ENCODE peak calls at places on chromosomes 2 and 18, in ten cellular contexts. V is A549; R is NCI-H1092; W is mesenteric fat pad; Q is caudate nucleus; K is stimulated activated CD4-positive, alpha-beta T cell treated with anti-CD3 and anti-CD28 coated beads, Interleukin-4, amount 100 ng/mL, for 4 hours; T is Kasumi-1; I is CD4-positive, alpha-beta T cell; C is cardiac fibroblast; B is osteoblast. O is an unnamed sample.

GRCh38 chr2:174339971-174340399 is 5.2 kb downstream of the SP9 start:
- DNase-seq in V (peak; percentile 50), R (no peak), W (no peak), Q (no peak), K (no peak), T (peak; percentile 33), I (no peak), C (no peak), B (peak; percentile 73), O (no peak)

GRCh38 chr2:176283268-176283667 is 14.0 kb downstream of the MTX2 start:
- DNase-seq in V (no peak), R (no peak), W (no peak), Q (no peak), K (no peak), T (no peak), I (no peak), C (peak; percentile 78), B (no peak), O (no peak)

GRCh38 chr2:167289651-167290410 is 401.6 kb downstream of the XIRP2 start:
- DNase-seq in V (no peak), R (no peak), W (no peak), Q (no peak), K (no peak), T (peak; percentile 10), I (no peak), C (peak; percentile 56), B (no peak), O (no peak)

GRCh38 chr2:101655941-101656422 is 41.5 kb upstream of the MAP4K4 start:
- DNase-seq in V (no peak), R (no peak), W (no peak), Q (no peak), K (no peak), T (no peak), I (no peak), C (peak; percentile 50), B (peak; percentile 76), O (no peak)

GRCh38 chr2:28958689-28959088 is 22.4 kb upstream of the TOGARAM2 start:
- DNase-seq in V (peak; percentile 77), R (peak; percentile 52), W (no peak), Q (peak; percentile 34), K (no peak), T (peak; percentile 81), I (no peak), C (peak; percentile 86), B (peak; percentile 89), O (peak; percentile 82)

GRCh38 chr18:8657873-8658521 is 47.4 kb upstream of the MTCL1 start:
- DNase-seq in V (peak; percentile 38), R (peak; percentile 76), W (no peak), Q (no peak), K (no peak), T (no peak), I (no peak), C (peak; percentile 36), B (no peak), O (no peak)

GRCh38 chr2:219571311-219572236 is at the start of gene OBSL1:
- DNase-seq in V (peak; percentile 71), R (peak; percentile 67), W (no peak), Q (no peak), K (no peak), T (peak; percentile 13), I (no peak), C (peak; percentile 58), B (peak; percentile 98), O (peak; percentile 82)

GRCh38 chr18:46343940-46344372 is 239.8 kb downstream of the HAUS1 start:
- DNase-seq in V (no peak), R (no peak), W (no peak), Q (no peak), K (peak; percentile 56), T (peak; percentile 90), I (peak; percentile 25), C (no peak), B (no peak), O (no peak)

GRCh38 chr2:6785511-6785910 is 80.2 kb downstream of the CMPK2 start:
- DNase-seq in V (no peak), R (no peak), W (no peak), Q (no peak), K (no peak), T (no peak), I (no peak), C (no peak), B (no peak), O (no peak)

GRCh38 chr2:160076239-160076638 is 13.8 kb upstream of the PLA2R1 start:
- DNase-seq in V (no peak), R (no peak), W (no peak), Q (no peak), K (no peak), T (no peak), I (no peak), C (no peak), B (no peak), O (no peak)

GRCh38 chr2:64220285-64220684 is 76.1 kb upstream of the PELI1 start:
- DNase-seq in V (no peak), R (no peak), W (no peak), Q (no peak), K (no peak), T (peak; percentile 22), I (no peak), C (no peak), B (no peak), O (no peak)

GRCh38 chr2:54208364-54209240 is 47.4 kb downstream of the TSPYL6 start:
- DNase-seq in V (no peak), R (no peak), W (no peak), Q (no peak), K (no peak), T (no peak), I (no peak), C (peak; percentile 73), B (no peak), O (no peak)

GRCh38 chr2:175871949-175872348 is 130.1 kb downstream of the LNPK start:
- DNase-seq in V (no peak), R (no peak), W (no peak), Q (no peak), K (no peak), T (no peak), I (no peak), C (no peak), B (no peak), O (no peak)

GRCh38 chr18:33369711-33370449 is 70.6 kb downstream of the CCDC178 start:
- DNase-seq in V (peak; percentile 1), R (no peak), W (no peak), Q (no peak), K (no peak), T (no peak), I (no peak), C (no peak), B (no peak), O (no peak)

GRCh38 chr2:223041527-223042109 is 10.4 kb upstream of the KCNE4 start:
- DNase-seq in V (peak; percentile 93), R (peak; percentile 10), W (no peak), Q (no peak), K (no peak), T (peak; percentile 4), I (no peak), C (peak; percentile 98), B (peak; percentile 92), O (peak; percentile 62)

GRCh38 chr2:237568121-237568660 is 1.8 kb downstream of the PRLH start:
- DNase-seq in V (no peak), R (no peak), W (no peak), Q (no peak), K (no peak), T (no peak), I (no peak), C (no peak), B (peak; percentile 46), O (no peak)

GRCh38 chr2:20674974-20675679 is 8.2 kb downstream of the GDF7 start:
- DNase-seq in V (no peak), R (no peak), W (no peak), Q (no peak), K (no peak), T (no peak), I (no peak), C (peak; percentile 89), B (peak; percentile 99), O (no peak)

GRCh38 chr18:44651453-44651852 is 29.2 kb upstream of the SETBP1 start:
- DNase-seq in V (peak; percentile 49), R (no peak), W (no peak), Q (no peak), K (no peak), T (no peak), I (no peak), C (peak; percentile 89), B (peak; percentile 47), O (no peak)

GRCh38 chr2:120551540-120551939 is 184.1 kb upstream of the GLI2 start:
- DNase-seq in V (no peak), R (no peak), W (no peak), Q (no peak), K (no peak), T (peak; percentile 11), I (no peak), C (no peak), B (no peak), O (no peak)

GRCh38 chr2:186687774-186688173 is 6.1 kb upstream of the FAM171B start:
- DNase-seq in V (no peak), R (no peak), W (no peak), Q (no peak), K (no peak), T (no peak), I (no peak), C (peak; percentile 30), B (no peak), O (no peak)

GRCh38 chr2:240234503-240234951 is 94.1 kb upstream of the OTOS start:
- DNase-seq in V (no peak), R (no peak), W (peak; percentile 49), Q (no peak), K (no peak), T (no peak), I (no peak), C (no peak), B (peak; percentile 44), O (peak; percentile 5)

GRCh38 chr18:11906926-11907874 is 917 bp downstream of the MPPE1 start:
- DNase-seq in V (no peak), R (no peak), W (no peak), Q (no peak), K (no peak), T (no peak), I (no peak), C (peak; percentile 24), B (no peak), O (no peak)

GRCh38 chr2:86050301-86050700 is 55.4 kb downstream of the POLR1A start:
- DNase-seq in V (no peak), R (no peak), W (peak; percentile 35), Q (no peak), K (no peak), T (no peak), I (no peak), C (no peak), B (no peak), O (peak; percentile 2)

GRCh38 chr2:232928564-232929302 is 58.7 kb downstream of the SNORC start:
- DNase-seq in V (no peak), R (no peak), W (no peak), Q (no peak), K (no peak), T (no peak), I (no peak), C (no peak), B (no peak), O (no peak)

GRCh38 chr2:192286093-192286701 is 91.5 kb upstream of the TMEFF2 start:
- DNase-seq in V (peak; percentile 53), R (peak; percentile 45), W (no peak), Q (no peak), K (no peak), T (peak; percentile 84), I (no peak), C (peak; percentile 80), B (no peak), O (peak; percentile 17)

GRCh38 chr2:67726416-67726815 is 329.3 kb downstream of the ETAA1 start:
- DNase-seq in V (no peak), R (no peak), W (no peak), Q (no peak), K (no peak), T (no peak), I (no peak), C (no peak), B (no peak), O (no peak)

GRCh38 chr2:136019825-136020224 is 34.4 kb upstream of the DARS1 start:
- DNase-seq in V (no peak), R (no peak), W (no peak), Q (no peak), K (no peak), T (no peak), I (no peak), C (no peak), B (no peak), O (no peak)

GRCh38 chr2:208669394-208669793 is 262.8 kb downstream of the PTH2R start:
- DNase-seq in V (no peak), R (no peak), W (no peak), Q (no peak), K (no peak), T (no peak), I (no peak), C (no peak), B (no peak), O (no peak)

O was measured in HAP-1.